ENCODE peak calls at places on chromosomes 11 and 22, in five cellular contexts. One of them, this sample, is unnamed.

GRCh38 chr11:15859411-15859810 is 496.9 kb downstream of the SOX6 start:
- DNase-seq in glutamatergic neuron: no peak
- DNase-seq in GM10248: no peak
- DNase-seq in epithelial cell of esophagus: no peak
- DNase-seq in cardiac muscle cell: no peak
- DNase-seq in this sample: no peak

GRCh38 chr22:50507421-50507990 is at the start of gene LMF2:
- DNase-seq in glutamatergic neuron: peak
- DNase-seq in GM10248: peak
- DNase-seq in epithelial cell of esophagus: peak
- DNase-seq in cardiac muscle cell: peak
- DNase-seq in this sample: peak

GRCh38 chr22:37484115-37485005 is 1.8 kb downstream of the MFNG start:
- DNase-seq in glutamatergic neuron: peak
- DNase-seq in GM10248: peak
- DNase-seq in epithelial cell of esophagus: no peak
- DNase-seq in cardiac muscle cell: no peak
- DNase-seq in this sample: peak

GRCh38 chr22:44129614-44129976 is 51.1 kb upstream of the PARVG start:
- DNase-seq in glutamatergic neuron: no peak
- DNase-seq in GM10248: no peak
- DNase-seq in epithelial cell of esophagus: peak
- DNase-seq in cardiac muscle cell: no peak
- DNase-seq in this sample: no peak

GRCh38 chr11:78292109-78292803 is 103.5 kb downstream of the USP35 start:
- DNase-seq in glutamatergic neuron: no peak
- DNase-seq in GM10248: no peak
- DNase-seq in epithelial cell of esophagus: no peak
- DNase-seq in cardiac muscle cell: no peak
- DNase-seq in this sample: no peak

GRCh38 chr11:131928992-131929391 is 558.6 kb downstream of the NTM start:
- DNase-seq in glutamatergic neuron: no peak
- DNase-seq in GM10248: peak
- DNase-seq in epithelial cell of esophagus: no peak
- DNase-seq in cardiac muscle cell: no peak
- DNase-seq in this sample: no peak

GRCh38 chr11:68471360-68472340 is 11.1 kb downstream of the PPP6R3 start:
- DNase-seq in glutamatergic neuron: no peak
- DNase-seq in GM10248: peak
- DNase-seq in epithelial cell of esophagus: peak
- DNase-seq in cardiac muscle cell: no peak
- DNase-seq in this sample: peak

GRCh38 chr11:15737326-15737725 is 619.0 kb downstream of the SOX6 start:
- DNase-seq in glutamatergic neuron: no peak
- DNase-seq in GM10248: no peak
- DNase-seq in epithelial cell of esophagus: peak
- DNase-seq in cardiac muscle cell: no peak
- DNase-seq in this sample: no peak

GRCh38 chr11:70025308-70025707 is 52.8 kb upstream of the ANO1 start:
- DNase-seq in glutamatergic neuron: no peak
- DNase-seq in GM10248: no peak
- DNase-seq in epithelial cell of esophagus: no peak
- DNase-seq in cardiac muscle cell: no peak
- DNase-seq in this sample: no peak

GRCh38 chr11:114183041-114183511 is 113.1 kb upstream of the NNMT start:
- DNase-seq in glutamatergic neuron: peak
- DNase-seq in GM10248: no peak
- DNase-seq in epithelial cell of esophagus: no peak
- DNase-seq in cardiac muscle cell: no peak
- DNase-seq in this sample: peak

GRCh38 chr11:60816590-60817157 is 25.2 kb upstream of the CCDC86 start:
- DNase-seq in glutamatergic neuron: no peak
- DNase-seq in GM10248: no peak
- DNase-seq in epithelial cell of esophagus: no peak
- DNase-seq in cardiac muscle cell: no peak
- DNase-seq in this sample: no peak

GRCh38 chr11:14443642-14444041 is 56.0 kb downstream of the COPB1 start:
- DNase-seq in glutamatergic neuron: no peak
- DNase-seq in GM10248: no peak
- DNase-seq in epithelial cell of esophagus: peak
- DNase-seq in cardiac muscle cell: peak
- DNase-seq in this sample: no peak

GRCh38 chr22:45397806-45398205 is 15.6 kb downstream of the SMC1B start:
- DNase-seq in glutamatergic neuron: no peak
- DNase-seq in GM10248: no peak
- DNase-seq in epithelial cell of esophagus: no peak
- DNase-seq in cardiac muscle cell: peak
- DNase-seq in this sample: no peak

GRCh38 chr22:37626144-37626543 is 13.3 kb upstream of the SH3BP1 start:
- DNase-seq in glutamatergic neuron: no peak
- DNase-seq in GM10248: peak
- DNase-seq in epithelial cell of esophagus: no peak
- DNase-seq in cardiac muscle cell: no peak
- DNase-seq in this sample: no peak

GRCh38 chr11:26704249-26704648 is 17.6 kb downstream of the SLC5A12 start:
- DNase-seq in glutamatergic neuron: no peak
- DNase-seq in GM10248: no peak
- DNase-seq in epithelial cell of esophagus: no peak
- DNase-seq in cardiac muscle cell: no peak
- DNase-seq in this sample: no peak

GRCh38 chr11:114209904-114210303 is 86.3 kb upstream of the NNMT start:
- DNase-seq in glutamatergic neuron: no peak
- DNase-seq in GM10248: no peak
- DNase-seq in epithelial cell of esophagus: no peak
- DNase-seq in cardiac muscle cell: no peak
- DNase-seq in this sample: no peak

GRCh38 chr11:73866586-73866996 is 10.1 kb downstream of the COA4 start:
- DNase-seq in glutamatergic neuron: no peak
- DNase-seq in GM10248: no peak
- DNase-seq in epithelial cell of esophagus: peak
- DNase-seq in cardiac muscle cell: no peak
- DNase-seq in this sample: no peak

GRCh38 chr11:8035225-8035846 is 45.7 kb upstream of the TUB start:
- DNase-seq in glutamatergic neuron: no peak
- DNase-seq in GM10248: no peak
- DNase-seq in epithelial cell of esophagus: no peak
- DNase-seq in cardiac muscle cell: no peak
- DNase-seq in this sample: no peak

GRCh38 chr11:12397953-12398352 is 20.6 kb downstream of the PARVA start:
- DNase-seq in glutamatergic neuron: no peak
- DNase-seq in GM10248: no peak
- DNase-seq in epithelial cell of esophagus: peak
- DNase-seq in cardiac muscle cell: no peak
- DNase-seq in this sample: no peak

GRCh38 chr11:112606656-112607055 is 346.0 kb upstream of the PLET1 start:
- DNase-seq in glutamatergic neuron: no peak
- DNase-seq in GM10248: no peak
- DNase-seq in epithelial cell of esophagus: no peak
- DNase-seq in cardiac muscle cell: no peak
- DNase-seq in this sample: no peak

GRCh38 chr11:72741429-72741833 is 10.8 kb downstream of the ARAP1 start:
- DNase-seq in glutamatergic neuron: no peak
- DNase-seq in GM10248: no peak
- DNase-seq in epithelial cell of esophagus: peak
- DNase-seq in cardiac muscle cell: no peak
- DNase-seq in this sample: no peak

GRCh38 chr11:134463716-134464115 is 51.7 kb upstream of the B3GAT1 start:
- DNase-seq in glutamatergic neuron: no peak
- DNase-seq in GM10248: no peak
- DNase-seq in epithelial cell of esophagus: no peak
- DNase-seq in cardiac muscle cell: no peak
- DNase-seq in this sample: no peak

GRCh38 chr11:134466035-134466908 is 54.2 kb upstream of the B3GAT1 start:
- DNase-seq in glutamatergic neuron: peak
- DNase-seq in GM10248: no peak
- DNase-seq in epithelial cell of esophagus: no peak
- DNase-seq in cardiac muscle cell: no peak
- DNase-seq in this sample: no peak

GRCh38 chr11:134466909-134467567 is 55.0 kb upstream of the B3GAT1 start:
- DNase-seq in glutamatergic neuron: no peak
- DNase-seq in GM10248: no peak
- DNase-seq in epithelial cell of esophagus: no peak
- DNase-seq in cardiac muscle cell: no peak
- DNase-seq in this sample: no peak

GRCh38 chr11:134464196-134464595 is 52.2 kb upstream of the B3GAT1 start:
- DNase-seq in glutamatergic neuron: no peak
- DNase-seq in GM10248: no peak
- DNase-seq in epithelial cell of esophagus: no peak
- DNase-seq in cardiac muscle cell: no peak
- DNase-seq in this sample: no peak

GRCh38 chr11:134464981-134465730 is 53.1 kb upstream of the B3GAT1 start:
- DNase-seq in glutamatergic neuron: no peak
- DNase-seq in GM10248: no peak
- DNase-seq in epithelial cell of esophagus: no peak
- DNase-seq in cardiac muscle cell: no peak
- DNase-seq in this sample: no peak
- TF ChIP-seq CTCF in glutamatergic neuron: no peak
- TF ChIP-seq CTCF in GM10248: no peak
- TF ChIP-seq CTCF in epithelial cell of esophagus: no peak
- TF ChIP-seq CTCF in cardiac muscle cell: no peak
- TF ChIP-seq CTCF in this sample: no peak

GRCh38 chr11:100878474-100878873 is 191.4 kb downstream of the ARHGAP42 start:
- DNase-seq in glutamatergic neuron: no peak
- DNase-seq in GM10248: no peak
- DNase-seq in epithelial cell of esophagus: no peak
- DNase-seq in cardiac muscle cell: no peak
- DNase-seq in this sample: no peak

GRCh38 chr11:100872951-100873350 is 185.9 kb downstream of the ARHGAP42 start:
- DNase-seq in glutamatergic neuron: no peak
- DNase-seq in GM10248: no peak
- DNase-seq in epithelial cell of esophagus: no peak
- DNase-seq in cardiac muscle cell: no peak
- DNase-seq in this sample: no peak

GRCh38 chr11:100874203-100874602 is 187.1 kb downstream of the ARHGAP42 start:
- DNase-seq in glutamatergic neuron: no peak
- DNase-seq in GM10248: no peak
- DNase-seq in epithelial cell of esophagus: no peak
- DNase-seq in cardiac muscle cell: no peak
- DNase-seq in this sample: no peak

GRCh38 chr11:100875521-100875869 is 188.4 kb downstream of the ARHGAP42 start:
- DNase-seq in glutamatergic neuron: no peak
- DNase-seq in GM10248: no peak
- DNase-seq in epithelial cell of esophagus: no peak
- DNase-seq in cardiac muscle cell: no peak
- DNase-seq in this sample: no peak

DNA sequence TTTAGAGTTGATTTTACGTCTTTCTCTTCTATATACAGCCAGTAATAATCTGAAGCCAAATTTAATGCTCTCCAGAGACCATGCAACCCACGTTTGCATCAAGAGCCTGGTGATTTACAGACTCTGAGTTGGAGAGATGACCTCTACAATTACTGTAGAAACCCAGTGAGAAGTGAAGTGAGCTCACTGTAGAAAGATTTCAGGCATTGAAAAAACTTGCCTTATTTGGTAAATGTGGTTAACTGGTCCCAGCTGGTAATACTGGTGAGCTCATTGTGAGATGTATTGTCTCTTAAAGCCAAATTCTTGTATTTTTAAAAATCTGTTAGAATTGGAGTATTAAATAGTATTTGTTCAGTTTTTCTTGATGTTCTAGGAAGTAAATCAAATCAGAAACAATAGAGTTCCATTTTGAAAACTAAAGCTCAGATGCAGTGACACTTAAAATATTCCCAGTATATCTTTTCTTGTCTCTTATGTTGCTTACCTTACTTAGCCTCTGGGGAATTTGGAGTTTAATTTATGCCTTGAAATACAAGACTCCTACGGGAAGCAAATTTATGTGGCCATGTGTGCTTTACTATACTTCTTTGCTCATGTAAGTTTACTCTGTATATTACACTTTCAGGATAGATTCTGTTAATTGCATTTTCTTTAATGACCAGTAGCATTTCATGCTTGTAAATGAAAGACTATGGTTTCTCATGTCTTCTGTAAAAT is 189.9 kb downstream of the ARHGAP42 start:
- DNase-seq in glutamatergic neuron: no peak
- DNase-seq in GM10248: peak
- DNase-seq in epithelial cell of esophagus: peak
- DNase-seq in cardiac muscle cell: no peak
- DNase-seq in this sample: no peak
- TF ChIP-seq CTCF in glutamatergic neuron: no peak
- TF ChIP-seq CTCF in GM10248: no peak
- TF ChIP-seq CTCF in epithelial cell of esophagus: no peak
- TF ChIP-seq CTCF in cardiac muscle cell: no peak
- TF ChIP-seq CTCF in this sample: no peak

DNA sequence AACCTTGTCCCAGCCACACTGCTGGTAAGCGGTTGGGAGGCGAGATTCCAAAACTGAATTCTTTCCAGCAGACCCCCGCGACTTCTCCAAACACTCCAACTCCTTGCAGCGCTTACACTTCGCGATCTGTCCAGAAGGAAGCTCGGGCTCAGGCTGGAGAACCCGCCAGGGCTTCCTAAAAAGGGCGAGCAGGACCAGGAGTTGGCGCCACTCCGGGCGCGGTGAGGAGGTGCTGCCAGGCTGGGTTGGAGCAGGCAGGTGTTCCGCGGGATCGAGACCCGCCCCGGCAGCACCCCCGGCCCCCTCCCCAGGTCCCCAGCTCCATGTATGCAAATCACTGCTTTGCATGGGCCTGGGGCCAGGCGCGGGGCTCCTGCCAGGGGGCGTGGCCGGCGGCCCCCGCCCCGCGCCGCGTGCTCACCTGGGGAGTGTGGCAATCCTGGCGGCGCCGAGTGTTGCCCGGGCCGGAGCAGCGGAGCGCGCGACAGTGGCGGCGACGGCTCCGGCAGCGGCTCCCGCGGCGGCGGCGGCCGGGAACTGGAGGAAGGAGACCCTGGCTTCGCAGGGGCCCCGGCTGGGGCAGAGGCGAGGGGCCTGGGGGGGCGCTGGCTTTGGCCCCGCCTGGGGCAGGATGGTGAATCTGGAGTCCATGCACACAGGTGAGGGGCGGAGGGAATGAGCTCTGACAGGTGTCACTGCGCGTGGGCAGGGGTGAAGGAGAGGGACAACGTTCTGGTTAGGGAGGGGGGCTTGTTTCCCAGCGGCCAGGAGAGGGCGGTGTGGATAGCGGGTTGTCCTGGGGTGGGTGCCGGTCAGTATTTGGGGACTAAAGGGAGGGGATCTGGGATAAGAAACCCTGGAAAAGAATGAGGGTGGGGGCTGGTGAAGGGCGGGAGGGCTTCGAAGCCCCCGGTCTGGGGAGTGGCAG is at the start of gene POU2F3:
- DNase-seq in glutamatergic neuron: no peak
- DNase-seq in GM10248: no peak
- DNase-seq in epithelial cell of esophagus: no peak
- DNase-seq in cardiac muscle cell: peak
- DNase-seq in this sample: no peak
- TF ChIP-seq CTCF in glutamatergic neuron: no peak
- TF ChIP-seq CTCF in GM10248: peak
- TF ChIP-seq CTCF in epithelial cell of esophagus: peak
- TF ChIP-seq CTCF in cardiac muscle cell: peak
- TF ChIP-seq CTCF in this sample: no peak

GRCh38 chr11:86576946-86577624 is 95.3 kb downstream of the ME3 start:
- DNase-seq in glutamatergic neuron: no peak
- DNase-seq in GM10248: no peak
- DNase-seq in epithelial cell of esophagus: no peak
- DNase-seq in cardiac muscle cell: no peak
- DNase-seq in this sample: no peak
- TF ChIP-seq CTCF in glutamatergic neuron: no peak
- TF ChIP-seq CTCF in GM10248: no peak
- TF ChIP-seq CTCF in epithelial cell of esophagus: no peak
- TF ChIP-seq CTCF in cardiac muscle cell: no peak
- TF ChIP-seq CTCF in this sample: no peak